ENCODE peak calls at places on chromosomes 5 and 9, in six cellular contexts. H is cardiac muscle cell, Q is aorta, G is left lung, M is brain microvascular endothelial cell, U is neuronal stem cell. S is an unnamed sample.

GRCh38 chr9:86865957-86866356 is 81.3 kb downstream of the GAS1 start:
- DNase-seq in H (no peak), Q (no peak), G (no peak), M (no peak), U (no peak), S (no peak)

GRCh38 chr5:132464155-132464939 is 26.2 kb downstream of the IRF1 start:
- DNase-seq in H (no peak), Q (peak), G (peak), M (no peak), U (no peak), S (no peak)

GRCh38 chr5:80935811-80936385 is 24.3 kb upstream of the RASGRF2 start:
- DNase-seq in H (no peak), Q (no peak), G (no peak), M (no peak), U (no peak), S (no peak)

GRCh38 chr9:79023134-79023577 is 548.6 kb upstream of the TLE4 start:
- DNase-seq in H (no peak), Q (no peak), G (no peak), M (peak), U (no peak), S (peak)

GRCh38 chr5:174532453-174533126 is 191.8 kb upstream of the MSX2 start:
- DNase-seq in H (peak), Q (peak), G (peak), M (peak), U (peak), S (peak)

GRCh38 chr9:86822414-86822813 is 124.9 kb downstream of the GAS1 start:
- DNase-seq in H (no peak), Q (no peak), G (no peak), M (no peak), U (no peak), S (no peak)

GRCh38 chr5:175696139-175696854 is 38.4 kb downstream of the HRH2 start:
- DNase-seq in H (peak), Q (peak), G (peak), M (peak), U (peak), S (no peak)

GRCh38 chr9:35108461-35108860 is 5.5 kb upstream of the STOML2 start:
- DNase-seq in H (no peak), Q (no peak), G (no peak), M (no peak), U (no peak), S (no peak)

GRCh38 chr5:156824800-156825199 is 25.3 kb upstream of the PPP1R2B start:
- DNase-seq in H (peak), Q (no peak), G (no peak), M (no peak), U (peak), S (no peak)

GRCh38 chr9:5872496-5872895 is 18.2 kb upstream of the MLANA start:
- DNase-seq in H (no peak), Q (no peak), G (no peak), M (no peak), U (no peak), S (no peak)

GRCh38 chr9:69919461-69920061 is 98.9 kb downstream of the CFAP95 start:
- DNase-seq in H (peak), Q (no peak), G (no peak), M (peak), U (peak), S (no peak)

GRCh38 chr5:54529565-54529964 is 12.0 kb downstream of the SNX18 start:
- DNase-seq in H (no peak), Q (no peak), G (no peak), M (no peak), U (no peak), S (no peak)

GRCh38 chr5:54645888-54646284 is 128.3 kb downstream of the SNX18 start:
- DNase-seq in H (no peak), Q (no peak), G (no peak), M (no peak), U (no peak), S (no peak)

GRCh38 chr9:116377179-116377790 is 223.7 kb downstream of the PAPPA start:
- DNase-seq in H (no peak), Q (no peak), G (no peak), M (peak), U (no peak), S (peak)

GRCh38 chr5:146426853-146427618 is 20.1 kb upstream of the TCERG1 start:
- DNase-seq in H (peak), Q (no peak), G (no peak), M (peak), U (no peak), S (no peak)

GRCh38 chr5:55219770-55220169 is 7.3 kb downstream of the MCIDAS start:
- DNase-seq in H (no peak), Q (no peak), G (no peak), M (no peak), U (no peak), S (no peak)

GRCh38 chr9:37295178-37295577 is 127.3 kb upstream of the GRHPR start:
- DNase-seq in H (no peak), Q (no peak), G (no peak), M (no peak), U (no peak), S (no peak)

GRCh38 chr5:50903651-50904050 is 237.2 kb downstream of the PARP8 start:
- DNase-seq in H (no peak), Q (no peak), G (no peak), M (no peak), U (no peak), S (no peak)

GRCh38 chr5:176578391-176578808 is 29.3 kb downstream of the CDHR2 start:
- DNase-seq in H (peak), Q (peak), G (peak), M (no peak), U (peak), S (peak)

GRCh38 chr5:174920906-174921550 is 196.6 kb downstream of the MSX2 start:
- DNase-seq in H (no peak), Q (no peak), G (no peak), M (peak), U (no peak), S (no peak)

GRCh38 chr5:1509346-1510085 is 14.2 kb downstream of the LPCAT1 start:
- DNase-seq in H (no peak), Q (peak), G (peak), M (no peak), U (no peak), S (no peak)

DNA sequence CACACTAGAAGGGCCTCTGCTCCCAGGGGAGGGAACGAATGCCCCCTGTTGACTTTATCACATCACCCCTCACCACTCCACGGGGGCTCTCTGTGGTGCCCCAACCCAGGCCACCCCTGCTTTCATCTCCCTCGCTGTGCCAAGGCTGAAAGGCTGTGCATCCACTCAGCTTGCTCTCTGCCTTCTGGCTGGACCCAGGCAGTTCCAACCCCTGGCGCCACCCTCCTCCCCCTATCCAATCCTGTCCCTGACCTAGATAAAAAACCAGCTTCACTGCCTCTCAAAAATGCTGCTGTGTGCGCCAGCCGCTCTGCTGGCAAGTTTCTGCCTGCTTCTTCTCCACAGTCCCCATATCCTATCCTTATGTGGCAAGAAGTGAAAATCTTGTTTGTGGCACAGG is 22.4 kb upstream of the CORO2A start:
- DNase-seq in H (no peak), Q (no peak), G (no peak), M (no peak), U (no peak), S (no peak)
- H3K27ac ChIP-seq in H (no peak), Q (no peak), G (no peak), M (no peak), U (no peak), S (peak)

DNA sequence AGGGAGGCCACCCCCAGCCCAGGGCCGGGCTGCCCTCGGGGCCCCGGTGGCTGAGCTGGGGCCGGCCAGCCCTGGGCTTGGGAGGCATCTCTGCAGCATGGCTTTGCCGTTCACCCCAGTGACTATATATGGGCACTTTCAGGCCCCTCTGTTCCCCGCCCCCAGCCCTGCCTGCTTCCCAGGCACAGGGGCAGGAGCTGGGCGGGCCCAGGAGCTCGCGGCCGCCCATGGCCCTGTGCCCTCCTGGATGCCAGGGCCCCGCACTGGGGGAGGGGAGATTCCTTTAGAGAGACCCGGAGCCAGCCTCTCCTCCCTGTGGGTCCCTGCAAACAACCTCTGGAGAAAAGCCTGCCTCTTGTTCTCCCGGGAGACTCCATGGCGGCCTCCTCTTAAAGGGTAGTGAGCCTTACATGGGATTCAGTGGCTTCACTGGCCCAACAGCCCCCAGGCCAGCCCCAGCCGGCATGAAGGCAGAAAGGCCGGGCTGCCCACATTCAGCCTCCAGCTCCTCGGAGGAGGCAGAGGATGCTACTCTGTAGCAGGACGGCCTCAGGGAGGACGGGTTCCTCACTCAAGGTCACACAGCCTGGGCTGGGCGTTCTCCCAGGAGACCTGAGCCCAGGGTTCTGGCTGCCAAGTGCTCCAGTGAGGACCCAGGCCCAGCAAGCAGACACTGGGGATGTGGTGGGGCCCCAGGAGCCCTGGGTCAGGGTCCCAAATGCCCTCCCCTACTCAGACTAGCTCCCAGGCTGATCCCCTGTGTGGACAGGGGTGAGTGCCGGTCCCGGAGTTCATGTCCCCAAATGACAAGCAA is 4.1 kb downstream of the NACC2 start:
- DNase-seq in H (no peak), Q (peak), G (no peak), M (no peak), U (no peak), S (no peak)
- H3K27ac ChIP-seq in H (no peak), Q (peak), G (peak), M (no peak), U (no peak), S (no peak)

GRCh38 chr9:99866398-99866797 is 40.1 kb upstream of the STX17 start:
- DNase-seq in H (no peak), Q (no peak), G (no peak), M (no peak), U (no peak), S (no peak)
- H3K27ac ChIP-seq in H (no peak), Q (no peak), G (no peak), M (no peak), U (no peak), S (no peak)

GRCh38 chr9:80410106-80410505 is 838.3 kb downstream of the TLE4 start:
- DNase-seq in H (no peak), Q (no peak), G (no peak), M (peak), U (no peak), S (no peak)
- H3K27ac ChIP-seq in H (no peak), Q (no peak), G (no peak), M (no peak), U (no peak), S (no peak)

GRCh38 chr5:16929347-16929746 is 6.7 kb downstream of the MYO10 start:
- DNase-seq in H (no peak), Q (no peak), G (no peak), M (no peak), U (no peak), S (no peak)

GRCh38 chr5:16930487-16930886 is 5.6 kb downstream of the MYO10 start:
- DNase-seq in H (no peak), Q (no peak), G (no peak), M (no peak), U (no peak), S (no peak)

GRCh38 chr5:16933337-16933736 is 2.8 kb downstream of the MYO10 start:
- DNase-seq in H (no peak), Q (no peak), G (no peak), M (no peak), U (no peak), S (no peak)

GRCh38 chr5:16932401-16932800 is 3.7 kb downstream of the MYO10 start:
- DNase-seq in H (no peak), Q (no peak), G (no peak), M (no peak), U (no peak), S (no peak)

DNA sequence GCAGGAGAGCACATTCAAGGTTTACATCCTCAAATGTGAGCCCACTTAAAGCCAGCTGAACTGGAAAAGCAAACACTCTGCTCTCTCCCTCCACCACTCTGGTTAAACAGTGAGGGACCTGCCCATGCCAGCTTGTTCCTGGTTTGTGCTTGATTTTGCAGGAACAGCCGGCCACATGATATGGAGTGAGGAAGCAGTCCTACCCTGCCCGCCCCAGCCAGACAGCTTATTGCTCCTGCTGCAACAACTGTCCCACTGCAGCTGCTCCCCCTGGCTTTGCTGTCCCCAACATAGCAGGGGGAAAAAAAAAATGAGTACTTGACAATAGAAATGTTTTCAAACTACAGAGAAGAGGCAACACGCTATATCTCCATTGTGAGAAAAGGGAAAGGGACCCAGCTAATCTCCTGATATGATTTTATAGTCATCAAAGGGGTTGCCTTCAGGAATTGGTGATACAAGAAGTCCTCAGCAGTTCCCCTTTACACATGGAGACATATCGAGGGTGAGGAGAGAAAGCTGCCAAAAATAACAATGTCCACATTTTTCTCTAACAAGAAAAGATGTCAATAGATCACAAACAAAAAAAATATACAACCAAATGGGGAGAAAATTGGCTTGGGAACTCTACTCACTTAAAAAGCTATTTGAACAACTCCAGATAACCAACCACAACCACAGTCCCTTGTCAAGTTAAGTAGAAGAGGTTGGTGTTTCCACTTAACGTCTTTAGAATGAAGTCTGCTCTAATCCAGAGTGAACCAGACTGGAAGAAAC is 4.6 kb downstream of the MYO10 start:
- DNase-seq in H (peak), Q (no peak), G (peak), M (no peak), U (no peak), S (no peak)
- H3K27ac ChIP-seq in H (no peak), Q (no peak), G (peak), M (no peak), U (no peak), S (no peak)